ENCODE peak calls at places on chromosomes 7 and 10, in five cellular contexts. C is H9, U is trophoblast cell, F is IMR-90, V is H1. B is an unnamed sample.
A peak's percentile ranks its signal among the peaks of the same experiment; 100 is the strongest.

GRCh38 chr7:40885503-40885902 is 750.7 kb downstream of the SUGCT start:
- DNase-seq in C (no peak), U (no peak), F (peak; percentile 49), V (no peak), B (no peak)

GRCh38 chr7:94301024-94301588 is 93.6 kb upstream of the COL1A2 start:
- DNase-seq in C (peak; percentile 86), U (peak; percentile 96), F (peak; percentile 98), V (peak; percentile 57), B (peak; percentile 57)

GRCh38 chr10:97270523-97271154 is 21.8 kb downstream of the ARHGAP19 start:
- DNase-seq in C (no peak), U (no peak), F (peak; percentile 76), V (no peak), B (no peak)

GRCh38 chr10:119103687-119104652 is at the start of gene DENND10:
- DNase-seq in C (peak; percentile 91), U (peak; percentile 70), F (peak; percentile 72), V (peak; percentile 83), B (peak; percentile 80)

GRCh38 chr10:77104459-77104980 is 533.1 kb downstream of the KCNMA1 start:
- DNase-seq in C (no peak), U (no peak), F (peak; percentile 97), V (no peak), B (no peak)

GRCh38 chr10:27383595-27384542 is 120.2 kb upstream of the RAB18 start:
- DNase-seq in C (no peak), U (peak; percentile 3), F (peak; percentile 6), V (no peak), B (no peak)

GRCh38 chr7:46490406-46490805 is 569.3 kb upstream of the IGFBP3 start:
- DNase-seq in C (no peak), U (no peak), F (no peak), V (no peak), B (no peak)

GRCh38 chr10:86103391-86104101 is 263.0 kb downstream of the GRID1 start:
- DNase-seq in C (no peak), U (peak; percentile 28), F (no peak), V (no peak), B (no peak)

GRCh38 chr10:36473122-36473521 is 652.3 kb upstream of the ANKRD30A start:
- DNase-seq in C (no peak), U (no peak), F (no peak), V (no peak), B (no peak)

GRCh38 chr7:137760111-137760510 is 86.7 kb downstream of the DGKI start:
- DNase-seq in C (peak; percentile 50), U (peak; percentile 19), F (no peak), V (no peak), B (peak; percentile 69)

GRCh38 chr10:47029181-47029971 is 118.1 kb downstream of the PTPN20 start:
- DNase-seq in C (peak; percentile 14), U (no peak), F (no peak), V (peak; percentile 40), B (no peak)

GRCh38 chr7:156898938-156899337 is 6.0 kb upstream of the LMBR1 start:
- DNase-seq in C (no peak), U (no peak), F (peak; percentile 11), V (no peak), B (no peak)

GRCh38 chr10:98074315-98074911 is 44.0 kb upstream of the CRTAC1 start:
- DNase-seq in C (no peak), U (peak; percentile 39), F (peak; percentile 21), V (no peak), B (peak; percentile 26)

GRCh38 chr10:46091834-46092522 is 45.9 kb upstream of the MSMB start:
- DNase-seq in C (no peak), U (no peak), F (no peak), V (no peak), B (no peak)

GRCh38 chr10:129761166-129761565 is 202.9 kb downstream of the EBF3 start:
- DNase-seq in C (peak; percentile 10), U (no peak), F (no peak), V (peak; percentile 31), B (no peak)

GRCh38 chr10:61902448-61903183 is 1.1 kb downstream of the ARID5B start:
- DNase-seq in C (peak; percentile 50), U (peak; percentile 74), F (peak; percentile 61), V (no peak), B (peak; percentile 43)
- H4K8ac ChIP-seq in C (no peak overlapping the region), U (no peak overlapping the region), F (peak overlapping the region; percentile 81), V (no peak overlapping the region), B (no peak overlapping the region)

GRCh38 chr7:36217961-36218284 is 64.9 kb downstream of the EEPD1 start:
- DNase-seq in C (no peak), U (no peak), F (no peak), V (no peak), B (no peak)
- H3K4me1 ChIP-seq in C (peaks cover 13% of the 10 kb centered on the region), U (peaks cover 16% of the 10 kb centered on the region), F (peaks cover 19% of the 10 kb centered on the region), V (peaks cover 11% of the 10 kb centered on the region), B (peaks cover 8% of the 10 kb centered on the region)

DNA sequence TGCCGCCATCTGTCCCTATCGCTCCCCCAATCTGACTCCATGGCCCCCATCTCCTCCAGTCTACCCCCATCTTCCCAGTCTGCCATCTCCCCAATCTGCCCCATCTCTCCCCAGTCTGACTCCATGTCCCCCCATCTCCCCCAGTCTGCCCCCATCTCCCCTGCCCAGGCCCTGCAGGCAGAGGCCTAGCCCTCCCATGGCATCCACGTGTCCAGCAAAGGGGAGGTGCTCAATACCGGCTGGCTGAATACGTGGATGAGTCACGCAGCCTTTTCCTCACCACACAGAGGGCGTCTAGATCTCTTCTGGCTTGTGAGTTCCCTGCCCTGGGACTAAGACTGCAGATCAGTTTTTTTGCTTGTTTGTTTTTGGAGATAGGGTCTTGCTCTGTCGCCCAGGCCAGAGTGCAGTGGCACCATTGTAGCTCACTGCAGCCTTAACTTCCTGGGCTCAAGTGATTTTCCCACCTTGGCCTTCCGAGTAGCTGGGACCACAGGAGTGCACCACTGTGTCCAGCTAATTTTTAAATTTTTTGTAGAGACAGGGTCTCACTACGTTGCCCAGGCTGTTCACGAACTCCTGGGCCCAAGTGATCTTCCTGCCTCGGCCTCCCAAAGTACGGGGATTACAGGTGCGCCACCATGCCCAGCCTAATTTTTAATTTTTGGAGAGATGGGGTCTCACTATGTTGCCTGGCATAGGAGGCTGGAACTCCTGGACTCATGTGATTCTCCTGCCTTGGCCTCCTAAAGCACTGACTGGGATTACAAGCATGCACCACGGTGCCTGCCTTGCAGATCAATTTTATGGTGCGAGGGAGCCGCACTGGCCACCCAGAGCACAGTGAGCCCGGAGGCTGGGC is 15.3 kb upstream of the GPR146 start:
- DNase-seq in C (peak; percentile 67), U (peak; percentile 91), F (peak; percentile 95), V (no peak), B (peak; percentile 49)
- H3K79me1 ChIP-seq in C (no peaks in the 10 kb centered on the region), U (peaks cover 16% of the 10 kb centered on the region), F (peaks cover 7% of the 10 kb centered on the region), V (peaks cover 5% of the 10 kb centered on the region), B (peaks cover 21% of the 10 kb centered on the region)

DNA sequence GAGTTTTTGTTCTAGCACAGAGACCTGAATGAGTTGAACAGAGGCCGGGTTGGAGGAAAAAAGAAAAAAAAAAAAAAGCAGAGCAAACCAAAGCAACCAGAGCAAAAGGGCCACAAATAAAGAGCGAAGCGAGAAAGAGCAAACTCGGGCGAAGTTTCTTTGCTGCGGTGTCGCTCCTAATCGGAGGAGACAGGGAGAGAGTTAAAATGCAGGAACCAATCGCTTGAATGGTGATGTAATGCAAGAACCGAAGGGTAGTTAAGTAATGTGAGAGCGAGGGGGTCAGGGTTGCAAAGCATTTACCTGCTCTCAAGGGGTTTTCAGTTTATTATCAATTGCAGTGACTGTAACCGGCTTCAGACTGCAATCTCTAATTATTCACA is 271.7 kb downstream of the TRIL start:
- DNase-seq in C (peak; percentile 66), U (peak; percentile 78), F (peak; percentile 79), V (peak; percentile 51), B (peak; percentile 69)
- H4K8ac ChIP-seq in C (no peak overlapping the region), U (peak overlapping the region; percentile 69), F (no peak overlapping the region), V (no peak overlapping the region), B (no peak overlapping the region)

DNA sequence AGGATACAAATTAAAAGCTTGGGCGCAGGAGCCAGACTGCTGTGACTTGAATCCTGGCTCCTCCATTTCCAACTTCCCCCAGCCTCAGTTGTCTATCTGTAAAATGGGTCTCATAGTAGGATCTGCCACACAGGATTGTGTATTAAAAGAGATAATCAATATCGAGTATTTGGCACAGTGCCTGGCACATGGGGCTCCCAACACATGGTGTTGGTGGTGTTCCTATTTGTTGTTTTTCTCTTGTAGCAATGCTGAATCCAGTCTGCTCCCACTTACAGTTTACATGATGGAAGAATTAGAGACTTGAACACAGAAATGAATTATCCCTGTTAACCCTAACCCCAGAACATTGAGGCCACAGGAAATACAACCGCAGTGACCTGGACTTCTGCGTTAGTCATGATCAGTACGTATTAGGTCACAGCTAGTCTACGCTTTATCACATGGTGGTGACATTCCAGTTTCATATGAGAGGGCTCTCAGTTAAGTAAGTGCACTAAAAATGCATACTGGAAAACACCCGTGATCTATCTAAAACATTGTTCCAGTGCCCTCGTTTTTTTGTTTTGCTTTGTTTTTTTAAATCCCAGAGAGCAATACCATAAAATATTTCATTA is 169.5 kb upstream of the KLF14 start:
- DNase-seq in C (no peak), U (peak; percentile 86), F (peak; percentile 98), V (no peak), B (no peak)
- H3K4me1 ChIP-seq in C (peaks cover 4% of the 10 kb centered on the region), U (peaks cover 2% of the 10 kb centered on the region), F (peaks cover 40% of the 10 kb centered on the region), V (no peaks in the 10 kb centered on the region), B (no peaks in the 10 kb centered on the region)

DNA sequence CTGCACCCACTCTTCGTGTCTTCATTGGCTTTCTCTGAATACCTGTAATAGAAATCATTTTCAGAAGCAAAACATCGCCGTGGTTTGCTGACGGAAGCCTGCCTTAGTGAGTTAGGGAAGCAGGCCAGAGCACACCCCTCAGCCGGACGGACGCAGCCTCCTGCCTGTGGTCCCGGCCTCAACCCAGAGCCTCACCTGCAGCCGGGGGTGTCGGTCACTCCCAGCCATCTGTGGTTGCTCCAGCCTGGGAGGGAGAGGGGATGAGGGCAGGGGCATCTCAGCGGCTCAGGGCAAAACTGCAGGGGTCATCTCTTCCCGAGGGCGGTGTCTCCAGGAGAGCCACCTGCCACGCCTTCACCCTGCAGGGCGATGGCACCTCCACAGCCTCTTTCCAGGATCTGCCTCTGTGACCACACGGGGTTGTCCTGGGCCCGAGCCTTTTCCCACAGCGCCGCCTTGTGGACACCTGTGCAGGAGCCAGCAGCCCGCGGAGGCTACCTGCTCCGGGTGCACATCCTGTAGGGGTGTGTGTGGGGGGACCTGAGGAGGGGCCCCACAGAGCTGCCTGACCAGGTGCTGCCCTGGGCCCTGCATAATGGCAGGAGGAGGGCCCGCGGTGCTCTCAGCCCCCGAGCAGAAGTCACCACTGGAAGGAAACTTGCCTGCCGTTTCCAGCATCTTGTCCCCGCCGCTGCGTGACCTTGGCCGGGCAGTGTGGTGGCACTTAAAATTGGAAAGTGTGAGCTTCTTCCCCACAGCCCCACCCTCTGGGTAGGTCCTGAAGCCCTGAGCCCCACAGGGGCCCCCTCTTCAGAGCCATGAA is 21.6 kb upstream of the AP5Z1 start:
- DNase-seq in C (peak; percentile 89), U (peak; percentile 79), F (peak; percentile 34), V (peak; percentile 95), B (peak; percentile 61)
- H3K79me1 ChIP-seq in C (no peaks in the 10 kb centered on the region), U (no peaks in the 10 kb centered on the region), F (peaks cover 9% of the 10 kb centered on the region), V (no peaks in the 10 kb centered on the region), B (peaks cover 10% of the 10 kb centered on the region)

GRCh38 chr7:107063245-107064120 is 19.0 kb downstream of the PRKAR2B start:
- DNase-seq in C (no peak), U (no peak), F (no peak), V (no peak), B (no peak)

GRCh38 chr7:107057474-107057833 is 12.9 kb downstream of the PRKAR2B start:
- DNase-seq in C (no peak), U (no peak), F (no peak), V (no peak), B (no peak)

GRCh38 chr7:107056728-107057473 is 12.4 kb downstream of the PRKAR2B start:
- DNase-seq in C (no peak), U (no peak), F (no peak), V (no peak), B (no peak)

GRCh38 chr7:107064255-107064654 is 19.8 kb downstream of the PRKAR2B start:
- DNase-seq in C (no peak), U (no peak), F (no peak), V (no peak), B (no peak)

GRCh38 chr7:107059468-107059867 is 15.0 kb downstream of the PRKAR2B start:
- DNase-seq in C (no peak), U (no peak), F (no peak), V (no peak), B (no peak)
- H4K8ac ChIP-seq in C (no peak overlapping the region), U (no peak overlapping the region), F (no peak overlapping the region), V (no peak overlapping the region), B (no peak overlapping the region)

B was measured in neuronal stem cell.